ENCODE peak calls at places on chromosomes 3 and 15, in six cellular contexts. V is fibroblast of pulmonary artery, W is Caco-2, U is neural progenitor cell, Q is astrocyte of the spinal cord, K is prostate gland. Z is an unnamed sample.

GRCh38 chr3:195258449-195259145 is 12.4 kb downstream of the XXYLT1 start:
- DNase-seq in V (no peak), W (no peak), U (no peak), Q (no peak), K (peak; percentile 61), Z (peak; percentile 76)

GRCh38 chr3:166531730-166532129 is 694.5 kb upstream of the BCHE start:
- DNase-seq in V (no peak), W (no peak), U (peak; percentile 11), Q (no peak), K (no peak), Z (no peak)

GRCh38 chr3:171557173-171557572 is 97.0 kb upstream of the TNIK start:
- DNase-seq in V (no peak), W (no peak), U (no peak), Q (no peak), K (no peak), Z (no peak)

GRCh38 chr3:160928183-160928718 is 172.2 kb downstream of the PPM1L start:
- DNase-seq in V (no peak), W (no peak), U (no peak), Q (no peak), K (no peak), Z (no peak)

GRCh38 chr3:172040976-172041963 is 1.9 kb downstream of the FNDC3B start:
- DNase-seq in V (peak; percentile 68), W (no peak), U (peak; percentile 43), Q (peak; percentile 54), K (peak; percentile 19), Z (no peak)

GRCh38 chr3:149339931-149340309 is 6.5 kb upstream of the TM4SF18 start:
- DNase-seq in V (peak; percentile 98), W (peak; percentile 90), U (no peak), Q (peak; percentile 97), K (peak; percentile 63), Z (peak; percentile 85)

GRCh38 chr15:23687143-23687470 is at the start of gene NDN:
- DNase-seq in V (peak; percentile 68), W (no peak), U (peak; percentile 86), Q (peak; percentile 37), K (peak; percentile 32), Z (peak; percentile 70)

GRCh38 chr15:38398134-38398533 is 55.8 kb upstream of the FAM98B start:
- DNase-seq in V (peak; percentile 94), W (no peak), U (no peak), Q (peak; percentile 99), K (peak; percentile 20), Z (peak; percentile 74)

GRCh38 chr3:139523166-139523565 is 16.4 kb downstream of the RBP1 start:
- DNase-seq in V (no peak), W (no peak), U (no peak), Q (no peak), K (no peak), Z (no peak)

GRCh38 chr3:127545711-127546457 is 44.6 kb downstream of the TPRA1 start:
- DNase-seq in V (no peak), W (no peak), U (no peak), Q (no peak), K (no peak), Z (peak; percentile 47)

GRCh38 chr3:124584245-124584551 is 146.1 kb upstream of the UMPS start:
- DNase-seq in V (no peak), W (no peak), U (no peak), Q (no peak), K (no peak), Z (no peak)

GRCh38 chr15:87973456-87974215 is 282.9 kb downstream of the NTRK3 start:
- DNase-seq in V (no peak), W (no peak), U (peak; percentile 64), Q (no peak), K (peak; percentile 51), Z (no peak)

GRCh38 chr3:126480251-126480650 is 4.6 kb upstream of the ZXDC start:
- DNase-seq in V (no peak), W (peak; percentile 28), U (no peak), Q (no peak), K (no peak), Z (no peak)

GRCh38 chr3:141940204-141940776 is 63.8 kb downstream of the ATP1B3 start:
- DNase-seq in V (peak; percentile 63), W (peak; percentile 44), U (peak; percentile 15), Q (peak; percentile 63), K (peak; percentile 91), Z (peak; percentile 84)

GRCh38 chr3:156675744-156676466 is 1.5 kb downstream of the TIPARP start:
- DNase-seq in V (peak; percentile 93), W (no peak), U (no peak), Q (peak; percentile 86), K (peak; percentile 68), Z (peak; percentile 66)

GRCh38 chr3:153172796-153173757 is 11.1 kb downstream of the RAP2B start:
- DNase-seq in V (no peak), W (no peak), U (no peak), Q (peak; percentile 31), K (no peak), Z (no peak)

GRCh38 chr3:163776753-163777152 is 1301.5 kb downstream of the SI start:
- DNase-seq in V (no peak), W (no peak), U (no peak), Q (no peak), K (no peak), Z (no peak)

GRCh38 chr3:119858957-119859356 is 77.1 kb downstream of the NR1I2 start:
- DNase-seq in V (no peak), W (no peak), U (no peak), Q (no peak), K (no peak), Z (no peak)

GRCh38 chr3:109685084-109686079 is 348.0 kb upstream of the DPPA4 start:
- DNase-seq in V (peak; percentile 99), W (no peak), U (no peak), Q (peak; percentile 99), K (peak; percentile 10), Z (peak; percentile 94)

GRCh38 chr3:193911784-193912183 is 224.2 kb upstream of the HES1 start:
- DNase-seq in V (no peak), W (no peak), U (no peak), Q (no peak), K (no peak), Z (no peak)

GRCh38 chr3:157335677-157336076 is 101.0 kb upstream of the PTX3 start:
- DNase-seq in V (peak; percentile 83), W (no peak), U (peak; percentile 47), Q (peak; percentile 84), K (no peak), Z (no peak)

GRCh38 chr3:2853627-2854026 is 256.5 kb downstream of the IL5RA start:
- DNase-seq in V (no peak), W (no peak), U (no peak), Q (no peak), K (no peak), Z (no peak)

GRCh38 chr3:14253022-14253761 is 74.6 kb downstream of the LSM3 start:
- DNase-seq in V (no peak), W (peak; percentile 76), U (no peak), Q (no peak), K (no peak), Z (no peak)

GRCh38 chr3:193134895-193135294 is 106.1 kb upstream of the PLAAT1 start:
- DNase-seq in V (peak; percentile 23), W (no peak), U (no peak), Q (peak; percentile 86), K (no peak), Z (no peak)

GRCh38 chr3:51985063-51985462 is 1.7 kb downstream of the ACY1 start:
- DNase-seq in V (no peak), W (no peak), U (no peak), Q (no peak), K (no peak), Z (no peak)

GRCh38 chr3:51982352-51982837 is 940 bp upstream of the ACY1 start:
- DNase-seq in V (no peak), W (peak; percentile 93), U (peak; percentile 68), Q (no peak), K (no peak), Z (no peak)

GRCh38 chr3:51983578-51984268 is 388 bp downstream of the ACY1 start:
- DNase-seq in V (no peak), W (no peak), U (no peak), Q (no peak), K (no peak), Z (no peak)

GRCh38 chr3:51982838-51983577 is at the start of gene ACY1:
- DNase-seq in V (peak; percentile 91), W (peak; percentile 96), U (peak; percentile 96), Q (peak; percentile 86), K (peak; percentile 86), Z (peak; percentile 93)

GRCh38 chr3:51984269-51984647 is 923 bp downstream of the ACY1 start:
- DNase-seq in V (no peak), W (no peak), U (no peak), Q (no peak), K (no peak), Z (no peak)
- H3K4me3 ChIP-seq in V (no peak overlapping the region), W (peak overlapping the region; percentile 46), U (no peak overlapping the region), Q (no peak overlapping the region), K (no peak overlapping the region), Z (no peak overlapping the region)

GRCh38 chr3:146581080-146581601 is 24.0 kb downstream of the PLSCR5 start:
- DNase-seq in V (peak; percentile 38), W (no peak), U (no peak), Q (no peak), K (no peak), Z (no peak)

GRCh38 chr3:146581877-146582508 is 23.2 kb downstream of the PLSCR5 start:
- DNase-seq in V (peak; percentile 66), W (peak; percentile 81), U (no peak), Q (no peak), K (no peak), Z (no peak)

GRCh38 chr3:146574173-146574572 is 29.8 kb upstream of the PLSCR1 start:
- DNase-seq in V (no peak), W (no peak), U (no peak), Q (no peak), K (no peak), Z (no peak)

GRCh38 chr3:146577662-146578061 is 27.5 kb downstream of the PLSCR5 start:
- DNase-seq in V (peak; percentile 88), W (no peak), U (peak; percentile 29), Q (peak; percentile 75), K (peak; percentile 19), Z (no peak)
- TF ChIP-seq CTCF in V (peak; percentile 39), W (peak; percentile 36), U (peak; percentile 47), Q (peak; percentile 29), K (peak; percentile 57), Z (no peak)

GRCh38 chr3:53198996-53199395 is 38.0 kb downstream of the PRKCD start:
- DNase-seq in V (no peak), W (no peak), U (no peak), Q (no peak), K (no peak), Z (no peak)
- H3K4me3 ChIP-seq in V (no peak overlapping the region), W (no peak overlapping the region), U (no peak overlapping the region), Q (no peak overlapping the region), K (no peak overlapping the region), Z (no peak overlapping the region)

DNA sequence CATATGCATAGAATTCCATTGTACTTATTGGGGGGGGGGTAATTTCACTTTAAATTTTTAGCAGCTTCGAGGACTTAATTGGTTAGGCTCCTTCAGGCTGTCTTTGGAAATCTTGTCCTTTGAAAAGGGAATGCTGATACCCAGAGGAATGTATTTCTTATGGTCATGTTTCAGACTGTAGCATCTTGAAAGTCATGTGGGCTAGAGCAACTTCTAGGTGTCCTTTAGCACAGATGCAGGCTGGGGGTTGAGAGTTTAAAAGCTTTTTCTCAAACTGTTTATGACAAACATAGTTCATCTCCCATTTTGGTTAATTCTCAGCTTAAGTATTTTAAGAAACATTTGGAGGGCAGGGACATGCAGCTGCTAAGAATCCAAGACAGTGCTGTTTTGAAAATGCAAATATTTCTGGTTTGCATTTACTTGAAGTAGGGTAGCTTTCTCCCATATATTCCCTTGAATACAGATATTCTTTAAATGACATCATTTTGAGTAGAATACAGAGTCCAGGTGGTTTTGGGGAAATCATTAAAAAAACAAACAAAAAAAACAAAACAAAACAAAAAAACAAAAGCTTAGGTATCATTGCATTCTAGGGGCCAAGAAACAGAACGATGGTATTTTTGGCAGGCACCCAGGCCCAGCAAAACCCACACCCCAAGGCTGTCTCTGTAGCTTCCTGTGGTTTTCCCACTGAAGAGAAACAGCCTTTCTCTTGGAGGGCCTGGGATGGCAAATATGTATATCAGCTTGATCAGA is 119.9 kb downstream of the ATG7 start:
- DNase-seq in V (peak; percentile 82), W (no peak), U (no peak), Q (peak; percentile 88), K (no peak), Z (no peak)
- TF ChIP-seq CTCF in V (no peak), W (no peak), U (no peak), Q (no peak), K (no peak), Z (no peak)

Z was measured in sigmoid colon.